ENCODE peak calls at places on chromosome 7, in nine cellular contexts. R is cardiac fibroblast; Q is mucosa of descending colon; K is AG04449; L is CD8-positive, alpha-beta T cell; U is uterus; H is left ventricle myocardium inferior; O is PC-9; Z is heart right ventricle. E is an unnamed sample.

GRCh38 chr7:12706900-12707536 is 19.6 kb downstream of the ARL4A start:
- DNase-seq in Q (no peak), R (no peak), H (no peak), O (no peak), Z (no peak), L (no peak), U (no peak), K (no peak), E (no peak)

GRCh38 chr7:27242580-27243339 is at the start of gene EVX1:
- DNase-seq in R (peak; percentile 10), H (no peak), Z (no peak), U (no peak), O (no peak), L (no peak), K (no peak), Q (no peak), E (peak; percentile 17)

GRCh38 chr7:16606704-16607103 is 38.9 kb downstream of the ANKMY2 start:
- DNase-seq in U (no peak), O (no peak), Q (no peak), R (no peak), L (no peak), K (no peak), H (no peak), Z (no peak), E (no peak)

GRCh38 chr7:113175525-113176097 is 57.3 kb upstream of the SMIM30 start:
- DNase-seq in Z (no peak), O (no peak), R (no peak), H (no peak), L (no peak), K (no peak), U (no peak), Q (no peak), E (no peak)

GRCh38 chr7:94436018-94436604 is 41.4 kb downstream of the COL1A2 start:
- DNase-seq in L (no peak), U (peak; percentile 66), R (peak; percentile 85), H (no peak), K (no peak), Q (no peak), O (peak; percentile 37), Z (peak; percentile 80), E (peak; percentile 76)

GRCh38 chr7:158910254-158911053 is 54.1 kb downstream of the DYNC2I1 start:
- DNase-seq in L (no peak), K (no peak), Z (no peak), R (no peak), O (no peak), Q (no peak), U (no peak), H (no peak), E (no peak)

GRCh38 chr7:37408241-37408884 is 40.3 kb downstream of the ELMO1 start:
- DNase-seq in H (no peak), R (no peak), Q (no peak), L (no peak), U (no peak), Z (no peak), K (no peak), O (no peak), E (no peak)

GRCh38 chr7:44959433-44959951 is 19.3 kb downstream of the MYO1G start:
- DNase-seq in Z (no peak), U (no peak), O (peak; percentile 74), K (no peak), R (no peak), L (no peak), H (no peak), Q (no peak), E (no peak)

GRCh38 chr7:134016223-134016941 is 110.8 kb upstream of the LRGUK start:
- DNase-seq in R (peak; percentile 45), Q (no peak), Z (peak; percentile 11), L (no peak), H (no peak), K (peak; percentile 4), O (no peak), U (no peak), E (peak; percentile 24)

DNA sequence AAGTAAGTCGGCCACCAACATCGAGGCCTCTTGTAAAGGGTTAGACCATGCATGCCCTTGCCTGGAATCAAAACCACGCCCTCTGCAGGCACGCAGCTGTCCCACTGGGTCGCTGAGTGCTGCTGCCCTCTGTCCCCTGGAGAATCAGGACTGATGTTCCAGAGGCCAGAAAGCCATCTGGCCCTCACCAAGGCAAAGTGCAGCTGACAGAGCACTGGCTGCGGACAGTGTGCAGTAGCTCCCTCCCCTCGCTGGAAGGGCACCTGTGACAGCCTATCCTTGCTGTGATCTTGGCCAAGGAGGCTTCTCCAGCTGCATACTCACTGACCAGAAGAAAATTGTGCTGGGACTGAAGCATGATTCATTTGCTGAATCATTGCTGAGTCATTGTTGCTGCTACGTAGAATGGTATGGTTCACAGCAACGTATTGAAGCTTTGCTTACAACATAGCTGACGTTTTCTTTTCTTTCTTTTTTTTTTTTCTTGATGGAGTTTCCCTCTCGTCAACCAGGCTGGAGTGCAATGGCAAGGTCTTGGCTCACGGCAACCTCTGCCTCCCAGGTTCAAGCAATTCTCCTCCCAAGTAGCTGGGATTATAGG is 30.4 kb downstream of the DDC start:
- DNase-seq in H (no peak), K (peak; percentile 96), U (no peak), Z (no peak), Q (no peak), R (peak; percentile 96), O (peak; percentile 100), L (no peak), E (peak; percentile 97)
- TF ChIP-seq CTCF in H (no peak), K (no peak), U (no peak), Z (no peak), Q (no peak), R (no peak), O (no peak), L (no peak), E (peak; percentile 16)

GRCh38 chr7:30729642-30730041 is 22.3 kb upstream of the INMT start:
- DNase-seq in O (no peak), Q (no peak), K (no peak), U (no peak), L (no peak), Z (no peak), H (no peak), R (no peak), E (no peak)

GRCh38 chr7:30728591-30729100 is 23.3 kb upstream of the INMT start:
- DNase-seq in U (no peak), Q (no peak), O (no peak), H (no peak), R (no peak), Z (no peak), L (no peak), K (no peak), E (no peak)

GRCh38 chr7:30731619-30732018 is 20.3 kb upstream of the INMT start:
- DNase-seq in R (no peak), K (no peak), L (no peak), H (no peak), U (no peak), O (no peak), Q (no peak), Z (no peak), E (no peak)

GRCh38 chr7:30730996-30731395 is 20.9 kb upstream of the INMT start:
- DNase-seq in Q (no peak), O (no peak), R (no peak), L (no peak), Z (no peak), U (no peak), H (no peak), K (no peak), E (no peak)

GRCh38 chr7:30730097-30730496 is 21.8 kb upstream of the INMT start:
- DNase-seq in H (no peak), U (no peak), O (no peak), R (no peak), Q (no peak), L (no peak), K (no peak), Z (no peak), E (no peak)
- H3K4me3 ChIP-seq in H (no peak overlapping the region), U (no peak overlapping the region), O (no peak overlapping the region), R (no peak overlapping the region), Q (no peak overlapping the region), L (no peak overlapping the region), K (no peak overlapping the region), Z (no peak overlapping the region), E (no peak overlapping the region)

GRCh38 chr7:20653636-20654035 is 38.2 kb downstream of the ABCB5 start:
- DNase-seq in L (no peak), R (no peak), Q (no peak), K (no peak), H (no peak), U (no peak), Z (no peak), O (no peak), E (no peak)

GRCh38 chr7:20650782-20651181 is 35.3 kb downstream of the ABCB5 start:
- DNase-seq in Z (no peak), O (no peak), R (no peak), H (no peak), L (no peak), K (no peak), U (no peak), Q (no peak), E (no peak)

GRCh38 chr7:20651960-20652544 is 36.6 kb downstream of the ABCB5 start:
- DNase-seq in Z (no peak), K (no peak), U (no peak), Q (no peak), R (peak; percentile 37), L (no peak), H (no peak), O (no peak), E (peak; percentile 13)

GRCh38 chr7:20647051-20647450 is 31.6 kb downstream of the ABCB5 start:
- DNase-seq in L (no peak), O (no peak), Z (no peak), R (no peak), H (no peak), U (no peak), K (no peak), Q (no peak), E (no peak)

GRCh38 chr7:20647908-20648776 is 32.7 kb downstream of the ABCB5 start:
- DNase-seq in U (no peak), O (no peak), Q (no peak), L (no peak), H (no peak), K (no peak), R (peak; percentile 20), Z (no peak), E (no peak)
- TF ChIP-seq CTCF in U (no peak), O (peak; percentile 69), Q (no peak), L (no peak), H (peak; percentile 46), K (no peak), R (peak; percentile 31), Z (peak; percentile 12), E (peak; percentile 21)

DNA sequence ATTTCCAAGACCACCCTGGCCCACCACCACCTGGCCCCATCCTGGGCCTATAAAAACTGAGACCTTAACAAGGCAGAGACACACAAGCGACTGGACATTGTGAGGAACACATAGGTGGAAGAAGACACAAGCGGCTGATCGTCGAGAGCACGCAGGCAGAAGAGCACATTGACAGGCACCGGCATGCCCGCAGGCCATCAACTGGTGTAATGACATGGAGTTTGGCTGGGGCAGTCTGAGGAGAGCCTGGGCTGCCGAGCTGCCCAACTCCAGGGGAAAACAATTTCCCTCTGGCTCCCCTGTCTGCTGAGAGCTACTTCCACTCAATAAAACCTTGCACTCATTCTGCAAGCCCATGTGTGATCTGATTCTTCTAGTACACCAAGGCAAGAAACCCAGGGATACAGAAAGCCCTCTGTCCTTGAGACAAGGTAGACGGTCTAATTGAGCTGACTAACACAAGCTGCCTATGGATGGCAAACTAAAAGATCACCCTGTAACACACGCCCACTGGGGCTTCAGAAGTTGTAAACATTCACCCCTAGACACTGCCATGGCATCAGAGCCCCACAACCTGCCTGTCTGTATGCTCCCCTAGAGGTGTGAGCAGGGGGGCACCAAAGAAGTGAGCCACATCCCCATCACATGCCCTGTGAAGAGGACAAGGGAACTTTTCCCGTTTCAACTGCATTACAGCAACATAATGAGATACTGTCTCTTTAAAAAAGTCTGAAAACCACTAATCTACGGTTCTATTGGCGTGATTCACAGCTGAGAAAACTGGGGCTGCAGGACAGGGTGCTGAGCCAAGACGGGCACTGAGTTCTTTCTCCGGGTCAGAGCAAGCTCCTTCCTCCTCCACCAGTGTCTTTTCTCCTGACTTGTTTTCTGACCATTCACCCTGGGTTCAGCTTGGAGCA is 18.5 kb upstream of the TNS3 start:
- DNase-seq in L (no peak), U (no peak), K (no peak), Z (no peak), H (no peak), R (peak; percentile 83), Q (no peak), O (peak; percentile 88), E (peak; percentile 87)
- H3K4me3 ChIP-seq in L (no peak overlapping the region), U (no peak overlapping the region), K (peak overlapping the region; percentile 16), Z (no peak overlapping the region), H (no peak overlapping the region), R (peak overlapping the region; percentile 16), Q (no peak overlapping the region), O (peak overlapping the region; percentile 38), E (no peak overlapping the region)